ENCODE peak calls at places on chromosomes 1 and 21, in four cellular contexts. F, J, C and M are unnamed samples.

GRCh38 chr1:110051262-110051648 is 16.8 kb downstream of the STRIP1 start:
- DNase-seq in J (no peak), C (no peak), F (no peak), M (no peak)

GRCh38 chr1:94658221-94658620 is 116.7 kb upstream of the F3 start:
- DNase-seq in J (no peak), F (no peak), C (no peak), M (peak; percentile 64)

GRCh38 chr21:38159355-38159754 is 97.4 kb upstream of the KCNJ15 start:
- DNase-seq in F (peak; percentile 84), C (peak; percentile 50), J (no peak), M (peak; percentile 78)

GRCh38 chr1:69985901-69986439 is 219.4 kb downstream of the LRRC40 start:
- DNase-seq in C (no peak), J (no peak), F (no peak), M (no peak)

GRCh38 chr1:179036844-179037465 is 11.3 kb downstream of the FAM20B start:
- DNase-seq in F (peak; percentile 82), J (no peak), C (no peak), M (no peak)

GRCh38 chr1:84689514-84690396 is 506 bp downstream of the SSX2IP start:
- DNase-seq in C (peak; percentile 23), J (peak; percentile 31), F (no peak), M (peak; percentile 73)

GRCh38 chr1:201648066-201648910 is 109.4 kb downstream of the NAV1 start:
- DNase-seq in F (no peak), C (peak; percentile 69), J (no peak), M (peak; percentile 77)

GRCh38 chr1:230155021-230155420 is 88.0 kb downstream of the GALNT2 start:
- DNase-seq in J (no peak), F (no peak), C (no peak), M (no peak)

GRCh38 chr1:164703415-164703814 is 144.4 kb downstream of the PBX1 start:
- DNase-seq in J (peak; percentile 91), F (no peak), C (no peak), M (no peak)

GRCh38 chr1:167775178-167775577 is 53.4 kb downstream of the MPZL1 start:
- DNase-seq in J (no peak), F (peak; percentile 41), C (peak; percentile 31), M (no peak)

GRCh38 chr1:180923024-180923841 is 10.5 kb downstream of the KIAA1614 start:
- DNase-seq in F (no peak), C (peak; percentile 56), J (no peak), M (peak; percentile 39)

GRCh38 chr1:227792216-227793078 is 23.0 kb upstream of the PRSS38 start:
- DNase-seq in J (no peak), C (no peak), F (peak; percentile 55), M (no peak)

GRCh38 chr1:234405676-234406075 is 32.4 kb downstream of the COA6 start:
- DNase-seq in C (no peak), F (peak; percentile 54), J (no peak), M (no peak)

GRCh38 chr1:15948600-15949452 is 27.1 kb downstream of the ZBTB17 start:
- DNase-seq in F (no peak), C (no peak), J (peak; percentile 60), M (peak; percentile 66)

GRCh38 chr1:238710697-238711096 is 675.7 kb upstream of the CHRM3 start:
- DNase-seq in J (no peak), C (no peak), F (no peak), M (no peak)

GRCh38 chr1:66182551-66183178 is 351.3 kb upstream of the SGIP1 start:
- DNase-seq in J (peak; percentile 21), F (peak; percentile 84), C (peak; percentile 33), M (no peak)

GRCh38 chr1:240055978-240056772 is 35.5 kb upstream of the FMN2 start:
- DNase-seq in C (no peak), J (no peak), F (no peak), M (no peak)

GRCh38 chr1:201933840-201934430 is 12.4 kb downstream of the LMOD1 start:
- DNase-seq in J (no peak), C (no peak), F (no peak), M (no peak)

GRCh38 chr1:210367561-210367960 is 38.9 kb downstream of the HHAT start:
- DNase-seq in C (no peak), F (no peak), J (no peak), M (no peak)

GRCh38 chr21:33655591-33656221 is 13.4 kb downstream of the ITSN1 start:
- DNase-seq in F (no peak), C (peak; percentile 78), J (no peak), M (peak; percentile 87)

GRCh38 chr1:43524804-43525203 is 5.9 kb upstream of the PTPRF start:
- DNase-seq in J (no peak), F (no peak), C (no peak), M (peak; percentile 81)

GRCh38 chr1:243335297-243335696 is 79.5 kb downstream of the SDCCAG8 start:
- DNase-seq in J (no peak), C (no peak), F (no peak), M (no peak)

GRCh38 chr21:38915546-38915945 is 109.8 kb downstream of the ETS2 start:
- DNase-seq in C (no peak), F (no peak), J (no peak), M (no peak)

GRCh38 chr21:38753114-38754100 is 52.3 kb upstream of the ETS2 start:
- DNase-seq in J (no peak), F (no peak), C (no peak), M (no peak)

GRCh38 chr1:65174585-65174984 is 26.6 kb downstream of the AK4 start:
- DNase-seq in F (no peak), C (peak; percentile 75), J (peak; percentile 62), M (no peak)

GRCh38 chr1:114505148-114505561 is 5.8 kb downstream of the TRIM33 start:
- DNase-seq in J (no peak), C (no peak), F (no peak), M (peak; percentile 25)

GRCh38 chr1:59107916-59108315 is 189.0 kb upstream of the FGGY start:
- DNase-seq in F (no peak), C (no peak), J (no peak), M (no peak)

GRCh38 chr1:113981962-113982931 is 3.0 kb downstream of the OLFML3 start:
- DNase-seq in F (no peak), C (no peak), J (peak; percentile 76), M (peak; percentile 76)